ENCODE peak calls at places on chromosome 20, in ten cellular contexts. U, V, B, L, F, I, W, S, Y and J are unnamed samples.

GRCh38 chr20:44650777-44651493 is 564 bp downstream of the ADA start:
- DNase-seq in U (peak; percentile 57), V (peak; percentile 33), B (peak; percentile 55), L (peak; percentile 19), F (peak; percentile 46), I (no peak), W (peak; percentile 63), S (peak; percentile 62), Y (peak; percentile 55), J (no peak)

GRCh38 chr20:41133709-41134361 is 3.5 kb upstream of the PLCG1 start:
- DNase-seq in U (no peak), V (peak; percentile 15), B (no peak), L (no peak), F (no peak), I (no peak), W (peak; percentile 56), S (no peak), Y (no peak), J (no peak)

GRCh38 chr20:61589055-61589385 is 337.0 kb downstream of the CDH4 start:
- DNase-seq in U (no peak), V (no peak), B (no peak), L (peak; percentile 62), F (no peak), I (no peak), W (no peak), S (no peak), Y (no peak), J (no peak)

GRCh38 chr20:58584051-58584824 is 66.8 kb upstream of the STX16 start:
- DNase-seq in U (no peak), V (no peak), B (no peak), L (no peak), F (no peak), I (no peak), W (no peak), S (no peak), Y (no peak), J (no peak)

GRCh38 chr20:59028812-59029211 is 3.3 kb downstream of the ATP5F1E start:
- DNase-seq in U (no peak), V (no peak), B (no peak), L (no peak), F (no peak), I (no peak), W (no peak), S (no peak), Y (no peak), J (no peak)

GRCh38 chr20:33551778-33552177 is 61.9 kb downstream of the CBFA2T2 start:
- DNase-seq in U (no peak), V (no peak), B (no peak), L (peak; percentile 59), F (no peak), I (no peak), W (no peak), S (no peak), Y (no peak), J (no peak)

GRCh38 chr20:22460231-22460630 is 124.1 kb downstream of the FOXA2 start:
- DNase-seq in U (no peak), V (no peak), B (no peak), L (no peak), F (no peak), I (no peak), W (no peak), S (no peak), Y (no peak), J (no peak)

GRCh38 chr20:59820204-59821041 is 113.0 kb downstream of the SYCP2 start:
- DNase-seq in U (no peak), V (peak; percentile 19), B (no peak), L (no peak), F (no peak), I (peak; percentile 58), W (no peak), S (peak; percentile 48), Y (peak; percentile 60), J (peak; percentile 39)

DNA sequence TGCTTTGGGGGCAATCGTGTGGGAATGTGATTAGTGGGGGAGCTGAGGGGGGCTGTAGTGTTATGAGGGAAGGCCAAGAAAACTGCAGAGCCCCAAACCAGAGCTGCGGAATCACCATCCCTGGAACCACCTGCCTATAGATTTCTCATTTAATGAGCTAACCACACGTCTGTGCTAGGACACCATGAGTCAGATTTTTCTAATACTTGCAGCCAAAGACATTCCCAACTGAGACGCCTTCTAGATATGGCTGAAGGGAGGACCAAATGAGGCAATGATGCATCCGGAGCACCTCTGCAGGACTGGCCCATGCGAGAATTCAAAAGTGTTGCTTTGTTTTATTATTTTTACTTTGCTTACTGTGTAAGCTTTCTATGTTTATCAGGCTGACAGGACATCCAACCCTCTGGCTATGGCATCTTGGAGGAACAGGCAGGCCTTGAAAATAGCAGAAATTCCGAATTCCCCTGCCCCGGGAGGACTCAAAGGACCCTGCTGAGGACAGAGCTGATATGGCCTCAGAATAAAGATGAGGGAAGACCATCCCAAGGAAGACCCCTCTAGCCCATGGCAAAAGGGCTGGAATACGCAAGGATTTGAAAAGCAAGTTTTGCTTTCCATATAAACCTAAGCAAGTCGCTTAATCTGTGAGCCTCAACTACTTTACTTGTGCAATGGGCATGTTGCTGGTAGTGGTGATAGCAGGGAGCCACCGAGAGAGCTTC is 3.1 kb upstream of the PTGIS start:
- DNase-seq in U (no peak), V (no peak), B (no peak), L (peak; percentile 80), F (no peak), I (peak; percentile 57), W (no peak), S (no peak), Y (no peak), J (no peak)
- H3K27me3 ChIP-seq in U (peaks cover 57% of the 10 kb centered on the region), V (peaks cover 18% of the 10 kb centered on the region), B (peaks cover 27% of the 10 kb centered on the region), L (no peaks in the 10 kb centered on the region), F (peaks cover 14% of the 10 kb centered on the region), I (no peaks in the 10 kb centered on the region), W (peaks cover 23% of the 10 kb centered on the region), S (no peaks in the 10 kb centered on the region), Y (peaks cover 31% of the 10 kb centered on the region), J (no peaks in the 10 kb centered on the region)

GRCh38 chr20:56855693-56856092 is 226.6 kb downstream of the TFAP2C start:
- DNase-seq in U (no peak), V (no peak), B (no peak), L (no peak), F (no peak), I (no peak), W (no peak), S (no peak), Y (no peak), J (no peak)

GRCh38 chr20:56861590-56861989 is 232.5 kb downstream of the TFAP2C start:
- DNase-seq in U (no peak), V (no peak), B (no peak), L (no peak), F (no peak), I (no peak), W (no peak), S (no peak), Y (no peak), J (no peak)

GRCh38 chr20:56860413-56860812 is 231.3 kb downstream of the TFAP2C start:
- DNase-seq in U (no peak), V (no peak), B (no peak), L (peak; percentile 38), F (no peak), I (no peak), W (no peak), S (no peak), Y (no peak), J (no peak)

GRCh38 chr20:56859039-56859750 is 230.1 kb downstream of the TFAP2C start:
- DNase-seq in U (no peak), V (no peak), B (no peak), L (no peak), F (no peak), I (no peak), W (no peak), S (no peak), Y (no peak), J (no peak)

GRCh38 chr20:56859751-56860366 is 230.8 kb downstream of the TFAP2C start:
- DNase-seq in U (no peak), V (no peak), B (no peak), L (peak; percentile 24), F (no peak), I (no peak), W (no peak), S (no peak), Y (no peak), J (no peak)
- H3K27ac ChIP-seq in U (no peak overlapping the region), V (peak overlapping the region; percentile 27), B (no peak overlapping the region), L (no peak overlapping the region), F (no peak overlapping the region), I (no peak overlapping the region), W (no peak overlapping the region), S (no peak overlapping the region), Y (no peak overlapping the region), J (no peak overlapping the region)

GRCh38 chr20:51604851-51605250 is 62.3 kb upstream of the NFATC2 start:
- DNase-seq in U (no peak), V (no peak), B (no peak), L (no peak), F (no peak), I (no peak), W (no peak), S (no peak), Y (no peak), J (no peak)

GRCh38 chr20:51609251-51609650 is 66.7 kb upstream of the NFATC2 start:
- DNase-seq in U (no peak), V (no peak), B (no peak), L (no peak), F (no peak), I (no peak), W (no peak), S (no peak), Y (no peak), J (no peak)

GRCh38 chr20:51610111-51610510 is 67.6 kb upstream of the NFATC2 start:
- DNase-seq in U (no peak), V (no peak), B (no peak), L (no peak), F (no peak), I (no peak), W (no peak), S (no peak), Y (no peak), J (no peak)

GRCh38 chr20:51608060-51608459 is 65.5 kb upstream of the NFATC2 start:
- DNase-seq in U (no peak), V (no peak), B (no peak), L (no peak), F (no peak), I (no peak), W (no peak), S (no peak), Y (no peak), J (no peak)

DNA sequence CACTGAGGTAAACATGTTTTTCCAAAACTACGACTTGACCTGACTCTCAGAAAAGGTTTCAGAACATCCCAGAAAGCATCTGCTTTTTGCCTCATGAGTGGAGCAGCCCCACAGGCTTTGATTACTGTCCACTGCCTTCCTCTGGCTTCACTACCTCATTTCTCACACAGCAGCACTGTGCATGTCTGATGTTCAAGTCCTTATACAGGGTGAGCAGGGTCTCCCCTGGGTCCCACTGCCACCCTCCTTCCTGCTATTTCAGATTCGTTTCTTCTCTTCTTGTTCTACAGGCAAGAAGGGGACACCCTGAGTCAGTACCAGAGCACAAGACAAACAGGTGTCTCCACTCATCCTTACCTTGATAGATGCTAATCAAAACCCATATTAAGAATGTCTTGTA is 64.7 kb upstream of the NFATC2 start:
- DNase-seq in U (no peak), V (no peak), B (no peak), L (no peak), F (no peak), I (no peak), W (no peak), S (no peak), Y (no peak), J (no peak)
- H3K4me1 ChIP-seq in U (no peaks in the 10 kb centered on the region), V (no peaks in the 10 kb centered on the region), B (no peaks in the 10 kb centered on the region), L (no peaks in the 10 kb centered on the region), F (no peaks in the 10 kb centered on the region), I (no peaks in the 10 kb centered on the region), W (no peaks in the 10 kb centered on the region), S (no peaks in the 10 kb centered on the region), Y (no peaks in the 10 kb centered on the region), J (no peaks in the 10 kb centered on the region)

DNA sequence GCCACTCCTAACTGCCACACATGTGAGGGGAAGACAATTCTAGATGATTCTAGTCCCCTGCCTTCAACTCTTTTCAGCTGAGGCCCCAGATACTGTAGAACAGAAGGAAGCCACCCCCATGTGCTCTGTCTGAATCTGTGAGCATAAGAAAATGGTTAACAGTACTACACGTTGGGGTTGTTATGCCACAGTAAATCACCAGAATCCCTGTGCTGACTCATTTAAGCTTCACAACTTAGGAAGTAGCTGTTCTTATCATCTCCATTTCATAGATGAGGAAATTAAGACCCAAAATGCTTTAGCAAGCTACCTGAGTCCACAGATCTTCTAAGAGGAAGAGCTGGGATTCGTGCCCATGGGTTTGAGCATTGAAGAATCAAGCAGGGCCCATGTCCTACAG is 27.4 kb upstream of the SCRT2 start:
- DNase-seq in U (no peak), V (no peak), B (no peak), L (no peak), F (no peak), I (no peak), W (no peak), S (no peak), Y (no peak), J (no peak)
- H3K27me3 ChIP-seq in U (peaks cover 52% of the 10 kb centered on the region), V (no peaks in the 10 kb centered on the region), B (peaks cover 33% of the 10 kb centered on the region), L (no peaks in the 10 kb centered on the region), F (no peaks in the 10 kb centered on the region), I (no peaks in the 10 kb centered on the region), W (no peaks in the 10 kb centered on the region), S (no peaks in the 10 kb centered on the region), Y (peaks cover 8% of the 10 kb centered on the region), J (no peaks in the 10 kb centered on the region)